ENCODE peak calls at places on chromosomes 16 and 17, in ten cellular contexts. S, F, L, G, J, A, M, N, V and X are unnamed samples.
A peak's percentile ranks its signal among the peaks of the same experiment; 100 is the strongest.

GRCh38 chr17:66677201-66677981 is 157.5 kb upstream of the CACNG5 start:
- DNase-seq in S (no peak), F (no peak), L (peak; percentile 82), G (no peak), J (peak; percentile 74), A (no peak), M (no peak), N (no peak), V (no peak), X (no peak)

GRCh38 chr17:13727441-13728171 is 125.9 kb upstream of the HS3ST3A1 start:
- DNase-seq in S (no peak), F (no peak), L (peak; percentile 87), G (no peak), J (peak; percentile 40), A (no peak), M (no peak), N (no peak), V (no peak), X (no peak)

GRCh38 chr17:9668532-9668931 is 23.2 kb downstream of the USP43 start:
- DNase-seq in S (no peak), F (no peak), L (peak; percentile 53), G (no peak), J (peak; percentile 23), A (peak; percentile 30), M (no peak), N (no peak), V (no peak), X (no peak)

GRCh38 chr16:339680-340079 is 12.8 kb downstream of the AXIN1 start:
- DNase-seq in S (no peak), F (no peak), L (no peak), G (no peak), J (no peak), A (no peak), M (no peak), N (no peak), V (no peak), X (no peak)

GRCh38 chr17:8039611-8040168 is 831 bp downstream of the ALOX15B start:
- DNase-seq in S (no peak), F (no peak), L (no peak), G (no peak), J (no peak), A (no peak), M (no peak), N (no peak), V (no peak), X (no peak)

GRCh38 chr17:63785556-63785955 is 11.6 kb downstream of the DDX42 start:
- DNase-seq in S (no peak), F (no peak), L (peak; percentile 42), G (no peak), J (peak; percentile 57), A (no peak), M (no peak), N (no peak), V (no peak), X (no peak)

GRCh38 chr17:29154516-29155234 is 25.5 kb downstream of the MYO18A start:
- DNase-seq in S (peak; percentile 49), F (no peak), L (no peak), G (no peak), J (no peak), A (no peak), M (no peak), N (no peak), V (no peak), X (no peak)

GRCh38 chr17:63445571-63446217 is 412 bp downstream of the CYB561 start:
- DNase-seq in S (no peak), F (no peak), L (peak; percentile 57), G (no peak), J (peak; percentile 69), A (peak; percentile 80), M (peak; percentile 78), N (no peak), V (peak; percentile 71), X (peak; percentile 78)

GRCh38 chr16:72399811-72400210 is 227.9 kb upstream of the PMFBP1 start:
- DNase-seq in S (no peak), F (no peak), L (no peak), G (no peak), J (no peak), A (no peak), M (no peak), N (no peak), V (no peak), X (no peak)

GRCh38 chr16:188674-189073 is 8.4 kb downstream of the HBQ1 start:
- DNase-seq in S (no peak), F (no peak), L (no peak), G (no peak), J (no peak), A (no peak), M (peak; percentile 42), N (no peak), V (no peak), X (no peak)

GRCh38 chr17:77107506-77108433 is 33.0 kb upstream of the SEC14L1 start:
- DNase-seq in S (no peak), F (no peak), L (peak; percentile 63), G (no peak), J (peak; percentile 60), A (no peak), M (peak; percentile 55), N (no peak), V (no peak), X (peak; percentile 79)

GRCh38 chr16:15573274-15573895 is 69.6 kb downstream of the MARF1 start:
- DNase-seq in S (no peak), F (no peak), L (no peak), G (no peak), J (no peak), A (no peak), M (no peak), N (no peak), V (no peak), X (no peak)

GRCh38 chr17:17783825-17784598 is 52.8 kb downstream of the SREBF1 start:
- DNase-seq in S (peak; percentile 65), F (no peak), L (no peak), G (no peak), J (no peak), A (peak; percentile 62), M (no peak), N (no peak), V (no peak), X (no peak)

GRCh38 chr17:42249681-42250446 is 26.3 kb downstream of the STAT5B start:
- DNase-seq in S (no peak), F (peak; percentile 20), L (no peak), G (no peak), J (no peak), A (no peak), M (no peak), N (no peak), V (no peak), X (no peak)

GRCh38 chr17:73533801-73534574 is 110.3 kb downstream of the SDK2 start:
- DNase-seq in S (no peak), F (no peak), L (no peak), G (no peak), J (no peak), A (peak; percentile 60), M (no peak), N (no peak), V (no peak), X (no peak)

GRCh38 chr16:79339863-79340262 is 260.7 kb downstream of the MAF start:
- DNase-seq in S (no peak), F (no peak), L (no peak), G (no peak), J (no peak), A (no peak), M (no peak), N (no peak), V (no peak), X (no peak)

GRCh38 chr16:81831722-81832126 is 52.6 kb downstream of the PLCG2 start:
- DNase-seq in S (peak; percentile 45), F (peak; percentile 23), L (no peak), G (no peak), J (no peak), A (no peak), M (peak; percentile 69), N (no peak), V (no peak), X (peak; percentile 64)

GRCh38 chr16:31064882-31065461 is 9.1 kb downstream of the ZNF668 start:
- DNase-seq in S (no peak), F (no peak), L (peak; percentile 93), G (peak; percentile 31), J (peak; percentile 96), A (peak; percentile 75), M (no peak), N (no peak), V (no peak), X (no peak)

GRCh38 chr17:72381597-72382397 is 261.0 kb downstream of the SOX9 start:
- DNase-seq in S (no peak), F (no peak), L (no peak), G (no peak), J (no peak), A (peak; percentile 94), M (no peak), N (no peak), V (no peak), X (no peak)

GRCh38 chr16:10107081-10107480 is 75.1 kb downstream of the GRIN2A start:
- DNase-seq in S (no peak), F (no peak), L (no peak), G (no peak), J (no peak), A (no peak), M (no peak), N (no peak), V (no peak), X (no peak)

GRCh38 chr16:9007177-9007794 is 43.6 kb upstream of the USP7 start:
- DNase-seq in S (no peak), F (no peak), L (no peak), G (no peak), J (peak; percentile 20), A (no peak), M (no peak), N (no peak), V (no peak), X (no peak)

GRCh38 chr17:6261496-6261895 is 173.4 kb downstream of the AIPL1 start:
- DNase-seq in S (no peak), F (no peak), L (no peak), G (no peak), J (no peak), A (no peak), M (no peak), N (no peak), V (no peak), X (no peak)